ENCODE peak calls at places on chromosomes 12 and 14, in five cellular contexts. G is body of pancreas, J is tibial artery, Y is astrocyte of the spinal cord, K is psoas muscle. I is an unnamed sample.

GRCh38 chr14:36975834-36976233 is 196.6 kb downstream of the SLC25A21 start:
- DNase-seq in G (no peak), J (no peak), Y (no peak), K (no peak), I (no peak)

GRCh38 chr12:116862167-116862566 is 19.1 kb downstream of the HRK start:
- DNase-seq in G (no peak), J (no peak), Y (no peak), K (no peak), I (no peak)

GRCh38 chr12:54134395-54134794 is 54.4 kb downstream of the SMUG1 start:
- DNase-seq in G (no peak), J (no peak), Y (no peak), K (no peak), I (no peak)

GRCh38 chr12:104569348-104570173 is 112.8 kb downstream of the CHST11 start:
- DNase-seq in G (no peak), J (no peak), Y (no peak), K (no peak), I (peak; percentile 16)

GRCh38 chr12:23001487-23001886 is 376.5 kb downstream of the ETNK1 start:
- DNase-seq in G (no peak), J (no peak), Y (no peak), K (no peak), I (no peak)

GRCh38 chr14:61754627-61755381 is 7.4 kb upstream of the SNAPC1 start:
- DNase-seq in G (no peak), J (no peak), Y (peak; percentile 37), K (no peak), I (no peak)

GRCh38 chr12:27859648-27860047 is 79.6 kb upstream of the MANSC4 start:
- DNase-seq in G (no peak), J (no peak), Y (no peak), K (no peak), I (no peak)

GRCh38 chr14:105026033-105026785 is 5.3 kb upstream of the CDCA4 start:
- DNase-seq in G (no peak), J (no peak), Y (peak; percentile 89), K (no peak), I (no peak)

GRCh38 chr12:6764011-6764828 is 1.9 kb upstream of the PTMS start:
- DNase-seq in G (peak; percentile 95), J (peak; percentile 99), Y (peak; percentile 100), K (peak; percentile 94), I (no peak)

GRCh38 chr12:113048716-113049127 is 7.8 kb upstream of the DTX1 start:
- DNase-seq in G (peak; percentile 68), J (no peak), Y (peak; percentile 59), K (peak; percentile 56), I (no peak)

GRCh38 chr12:50708619-50709018 is 55.3 kb upstream of the ATF1 start:
- DNase-seq in G (no peak), J (no peak), Y (no peak), K (no peak), I (no peak)

GRCh38 chr12:19045421-19045820 is 84.1 kb upstream of the PLEKHA5 start:
- DNase-seq in G (no peak), J (no peak), Y (no peak), K (no peak), I (no peak)

GRCh38 chr14:90534091-90534837 is 137.4 kb downstream of the CALM1 start:
- DNase-seq in G (no peak), J (no peak), Y (peak; percentile 28), K (no peak), I (no peak)

GRCh38 chr12:71846322-71846940 is 6.9 kb downstream of the TBC1D15 start:
- DNase-seq in G (no peak), J (no peak), Y (peak; percentile 52), K (no peak), I (no peak)

GRCh38 chr12:89450922-89451321 is 73.7 kb downstream of the GALNT4 start:
- DNase-seq in G (no peak), J (no peak), Y (peak; percentile 84), K (no peak), I (no peak)

GRCh38 chr12:28460420-28461130 is 270.3 kb downstream of the CCDC91 start:
- DNase-seq in G (no peak), J (no peak), Y (no peak), K (no peak), I (no peak)

GRCh38 chr12:54125950-54126695 is 62.7 kb downstream of the SMUG1 start:
- DNase-seq in G (peak; percentile 39), J (peak; percentile 83), Y (no peak), K (peak; percentile 65), I (no peak)

GRCh38 chr14:105933238-105933637 is 406.9 kb downstream of the TMEM121 start:
- DNase-seq in G (no peak), J (no peak), Y (no peak), K (no peak), I (no peak)

GRCh38 chr12:95601626-95602025 is 50.4 kb upstream of the USP44 start:
- DNase-seq in G (no peak), J (no peak), Y (peak; percentile 64), K (no peak), I (no peak)

GRCh38 chr12:537772-538171 is 78.0 kb downstream of the B4GALNT3 start:
- DNase-seq in G (peak; percentile 64), J (no peak), Y (no peak), K (no peak), I (no peak)

GRCh38 chr12:96907681-96908163 is 665 bp downstream of the NEDD1 start:
- DNase-seq in G (peak; percentile 23), J (no peak), Y (peak; percentile 51), K (no peak), I (no peak)

GRCh38 chr12:42631507-42631906 is 42.0 kb upstream of the PRICKLE1 start:
- DNase-seq in G (no peak), J (no peak), Y (peak; percentile 29), K (no peak), I (no peak)

GRCh38 chr12:47396902-47397663 is 308.7 kb downstream of the RPAP3 start:
- DNase-seq in G (no peak), J (no peak), Y (no peak), K (no peak), I (no peak)

GRCh38 chr12:129681830-129682229 is 222.0 kb downstream of the TMEM132D start:
- DNase-seq in G (no peak), J (no peak), Y (no peak), K (no peak), I (no peak)

GRCh38 chr14:90281766-90282165 is 25.4 kb downstream of the PSMC1 start:
- DNase-seq in G (no peak), J (no peak), Y (no peak), K (no peak), I (no peak)

GRCh38 chr12:52132754-52133161 is 53.3 kb downstream of the SMIM41 start:
- DNase-seq in G (no peak), J (peak; percentile 40), Y (no peak), K (peak; percentile 9), I (no peak)

GRCh38 chr12:107320929-107321618 is 227.7 kb upstream of the CRY1 start:
- DNase-seq in G (no peak), J (no peak), Y (peak; percentile 74), K (peak; percentile 54), I (no peak)

GRCh38 chr12:108156717-108157116 is 27.6 kb downstream of the WSCD2 start:
- DNase-seq in G (no peak), J (peak; percentile 69), Y (no peak), K (no peak), I (no peak)

GRCh38 chr12:42255221-42255874 is 17.3 kb upstream of the YAF2 start:
- DNase-seq in G (no peak), J (no peak), Y (no peak), K (no peak), I (no peak)

GRCh38 chr14:94867931-94868597 is 98.2 kb upstream of the GSC start:
- DNase-seq in G (peak; percentile 39), J (no peak), Y (peak; percentile 3), K (no peak), I (no peak)

GRCh38 chr14:64766430-64767151 is 62.4 kb downstream of the PLEKHG3 start:
- DNase-seq in G (no peak), J (peak; percentile 67), Y (no peak), K (no peak), I (no peak)
- TF ChIP-seq CTCF in G (no peak), J (no peak), Y (no peak), K (no peak), I (no peak)

DNA sequence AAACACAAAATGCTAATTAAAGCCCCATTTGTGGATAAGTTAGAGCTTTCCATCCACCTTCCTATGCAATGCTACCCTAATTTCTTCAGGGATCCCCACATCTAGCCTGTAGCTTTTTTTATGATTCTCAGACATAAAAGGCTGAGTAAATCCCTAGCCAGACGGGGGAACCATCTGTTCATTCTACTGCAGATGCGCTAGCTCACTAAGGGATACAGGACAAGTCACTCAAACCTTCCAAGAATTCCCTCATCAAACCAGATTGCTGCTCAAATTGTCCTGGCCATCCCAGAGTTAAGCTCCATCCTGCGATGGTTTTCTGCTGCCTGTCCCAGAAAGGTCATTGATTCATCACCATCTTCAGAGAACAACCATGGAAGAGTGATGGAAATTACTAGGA is 56.7 kb downstream of the MYRFL start:
- DNase-seq in G (no peak), J (no peak), Y (no peak), K (no peak), I (no peak)
- TF ChIP-seq CTCF in G (no peak), J (no peak), Y (no peak), K (no peak), I (no peak)

GRCh38 chr12:59650594-59651229 is 54.9 kb downstream of the SLC16A7 start:
- DNase-seq in G (peak; percentile 34), J (no peak), Y (peak; percentile 52), K (no peak), I (no peak)
- TF ChIP-seq CTCF in G (no peak), J (no peak), Y (peak; percentile 9), K (no peak), I (no peak)

GRCh38 chr12:66103011-66103913 is 27.3 kb downstream of the LLPH start:
- DNase-seq in G (no peak), J (no peak), Y (no peak), K (no peak), I (no peak)
- TF ChIP-seq CTCF in G (no peak), J (no peak), Y (peak; percentile 22), K (no peak), I (no peak)

I was measured in esophagus squamous epithelium.